ENCODE peak calls at places on chromosomes 13 and 19, in six cellular contexts. One of them, this sample, is unnamed.

GRCh38 chr19:28427256-28428083 is 785.5 kb downstream of the UQCRFS1 start:
- DNase-seq in CD8-positive, alpha-beta memory T cell: no peak
- DNase-seq in heart left ventricle: no peak
- DNase-seq in adrenal gland: no peak
- DNase-seq in tibial nerve: no peak
- DNase-seq in lower lobe of right lung: no peak
- DNase-seq in this sample: peak; percentile 68

GRCh38 chr13:63291701-63292100 is 1876.1 kb upstream of the PCDH20 start:
- DNase-seq in heart left ventricle: no peak
- DNase-seq in lower lobe of right lung: no peak
- DNase-seq in adrenal gland: no peak
- DNase-seq in tibial nerve: no peak
- DNase-seq in CD8-positive, alpha-beta memory T cell: no peak
- DNase-seq in this sample: no peak

GRCh38 chr13:102769679-102770078 is 3.9 kb downstream of the TEX30 start:
- DNase-seq in lower lobe of right lung: no peak
- DNase-seq in tibial nerve: no peak
- DNase-seq in heart left ventricle: no peak
- DNase-seq in adrenal gland: no peak
- DNase-seq in CD8-positive, alpha-beta memory T cell: no peak
- DNase-seq in this sample: no peak

GRCh38 chr13:101845501-101846012 is 393.1 kb downstream of the ITGBL1 start:
- DNase-seq in heart left ventricle: no peak
- DNase-seq in CD8-positive, alpha-beta memory T cell: no peak
- DNase-seq in tibial nerve: no peak
- DNase-seq in adrenal gland: no peak
- DNase-seq in lower lobe of right lung: no peak
- DNase-seq in this sample: no peak

GRCh38 chr13:101465877-101466276 is 13.4 kb downstream of the ITGBL1 start:
- DNase-seq in heart left ventricle: no peak
- DNase-seq in adrenal gland: no peak
- DNase-seq in CD8-positive, alpha-beta memory T cell: no peak
- DNase-seq in tibial nerve: no peak
- DNase-seq in lower lobe of right lung: no peak
- DNase-seq in this sample: peak; percentile 27

GRCh38 chr19:34475975-34476594 is 5.5 kb upstream of the WTIP start:
- DNase-seq in tibial nerve: no peak
- DNase-seq in heart left ventricle: no peak
- DNase-seq in adrenal gland: no peak
- DNase-seq in lower lobe of right lung: no peak
- DNase-seq in CD8-positive, alpha-beta memory T cell: no peak
- DNase-seq in this sample: no peak

GRCh38 chr19:15231256-15231655 is 992 bp downstream of the EPHX3 start:
- DNase-seq in heart left ventricle: no peak
- DNase-seq in CD8-positive, alpha-beta memory T cell: no peak
- DNase-seq in lower lobe of right lung: no peak
- DNase-seq in tibial nerve: no peak
- DNase-seq in adrenal gland: no peak
- DNase-seq in this sample: no peak

GRCh38 chr19:49689133-49690072 is at the start of gene ADM5:
- DNase-seq in tibial nerve: no peak
- DNase-seq in CD8-positive, alpha-beta memory T cell: no peak
- DNase-seq in adrenal gland: peak; percentile 72
- DNase-seq in lower lobe of right lung: peak; percentile 69
- DNase-seq in heart left ventricle: no peak
- DNase-seq in this sample: no peak

GRCh38 chr13:112903071-112903577 is 65.9 kb upstream of the MCF2L start:
- DNase-seq in lower lobe of right lung: no peak
- DNase-seq in heart left ventricle: no peak
- DNase-seq in CD8-positive, alpha-beta memory T cell: no peak
- DNase-seq in adrenal gland: no peak
- DNase-seq in tibial nerve: no peak
- DNase-seq in this sample: no peak

GRCh38 chr13:109208522-109208921 is 577.9 kb downstream of the IRS2 start:
- DNase-seq in adrenal gland: no peak
- DNase-seq in heart left ventricle: no peak
- DNase-seq in tibial nerve: no peak
- DNase-seq in CD8-positive, alpha-beta memory T cell: no peak
- DNase-seq in lower lobe of right lung: no peak
- DNase-seq in this sample: no peak

GRCh38 chr13:49356224-49356623 is 87.6 kb downstream of the CAB39L start:
- DNase-seq in heart left ventricle: no peak
- DNase-seq in CD8-positive, alpha-beta memory T cell: no peak
- DNase-seq in adrenal gland: no peak
- DNase-seq in lower lobe of right lung: no peak
- DNase-seq in tibial nerve: no peak
- DNase-seq in this sample: no peak

GRCh38 chr13:83819611-83820010 is 62.7 kb downstream of the SLITRK1 start:
- DNase-seq in adrenal gland: no peak
- DNase-seq in tibial nerve: no peak
- DNase-seq in lower lobe of right lung: no peak
- DNase-seq in CD8-positive, alpha-beta memory T cell: no peak
- DNase-seq in heart left ventricle: no peak
- DNase-seq in this sample: no peak

GRCh38 chr19:10760268-10760944 is 42.5 kb downstream of the DNM2 start:
- DNase-seq in heart left ventricle: no peak
- DNase-seq in lower lobe of right lung: no peak
- DNase-seq in CD8-positive, alpha-beta memory T cell: peak; percentile 32
- DNase-seq in tibial nerve: no peak
- DNase-seq in adrenal gland: no peak
- DNase-seq in this sample: peak; percentile 56

GRCh38 chr13:110759710-110760109 is 46.2 kb downstream of the ING1 start:
- DNase-seq in heart left ventricle: no peak
- DNase-seq in tibial nerve: no peak
- DNase-seq in CD8-positive, alpha-beta memory T cell: no peak
- DNase-seq in lower lobe of right lung: no peak
- DNase-seq in adrenal gland: no peak
- DNase-seq in this sample: no peak

GRCh38 chr19:19113040-19113541 is 25.2 kb downstream of the TMEM161A start:
- DNase-seq in heart left ventricle: no peak
- DNase-seq in CD8-positive, alpha-beta memory T cell: no peak
- DNase-seq in tibial nerve: no peak
- DNase-seq in adrenal gland: no peak
- DNase-seq in lower lobe of right lung: no peak
- DNase-seq in this sample: no peak

GRCh38 chr19:29665826-29666633 is 769 bp downstream of the PLEKHF1 start:
- DNase-seq in tibial nerve: no peak
- DNase-seq in CD8-positive, alpha-beta memory T cell: no peak
- DNase-seq in lower lobe of right lung: peak; percentile 47
- DNase-seq in heart left ventricle: peak; percentile 63
- DNase-seq in adrenal gland: peak; percentile 52
- DNase-seq in this sample: peak; percentile 80

GRCh38 chr19:51002542-51003311 is 1.3 kb upstream of the KLK8 start:
- DNase-seq in CD8-positive, alpha-beta memory T cell: no peak
- DNase-seq in tibial nerve: peak; percentile 22
- DNase-seq in lower lobe of right lung: no peak
- DNase-seq in heart left ventricle: no peak
- DNase-seq in adrenal gland: no peak
- DNase-seq in this sample: peak; percentile 24

GRCh38 chr13:40613192-40613818 is 53.1 kb downstream of the FOXO1 start:
- DNase-seq in heart left ventricle: peak; percentile 46
- DNase-seq in tibial nerve: no peak
- DNase-seq in adrenal gland: no peak
- DNase-seq in CD8-positive, alpha-beta memory T cell: peak; percentile 46
- DNase-seq in lower lobe of right lung: no peak
- DNase-seq in this sample: no peak

DNA sequence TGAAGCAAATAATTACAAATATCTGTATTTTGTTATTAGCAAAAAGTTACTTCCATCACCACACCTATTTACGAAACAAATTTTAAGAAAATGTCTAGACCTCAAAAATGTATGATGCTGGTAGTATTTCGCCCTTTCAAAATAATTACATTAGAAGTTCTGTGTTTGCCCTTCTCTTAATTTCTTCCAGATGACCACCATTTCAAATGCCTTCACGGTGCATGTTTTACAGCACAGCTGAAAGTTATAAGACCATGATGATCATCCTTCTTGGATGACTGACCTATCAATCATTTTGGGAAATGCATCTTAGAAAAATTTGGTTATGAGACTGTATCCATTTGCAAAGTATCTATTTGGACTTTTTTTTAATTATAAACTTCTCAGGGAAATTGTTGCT is 390.8 kb downstream of the SLITRK6 start:
- DNase-seq in CD8-positive, alpha-beta memory T cell: no peak
- DNase-seq in heart left ventricle: no peak
- DNase-seq in adrenal gland: no peak
- DNase-seq in lower lobe of right lung: no peak
- DNase-seq in tibial nerve: no peak
- DNase-seq in this sample: no peak
- H3K4me3 ChIP-seq in CD8-positive, alpha-beta memory T cell: no peak overlapping the region
- H3K4me3 ChIP-seq in heart left ventricle: no peak overlapping the region
- H3K4me3 ChIP-seq in adrenal gland: no peak overlapping the region
- H3K4me3 ChIP-seq in lower lobe of right lung: no peak overlapping the region
- H3K4me3 ChIP-seq in tibial nerve: no peak overlapping the region
- H3K4me3 ChIP-seq in this sample: no peak overlapping the region

GRCh38 chr13:51608857-51609406 is 24.7 kb downstream of the WDFY2 start:
- DNase-seq in tibial nerve: no peak
- DNase-seq in heart left ventricle: no peak
- DNase-seq in CD8-positive, alpha-beta memory T cell: no peak
- DNase-seq in lower lobe of right lung: no peak
- DNase-seq in adrenal gland: no peak
- DNase-seq in this sample: no peak
- H3K36me3 ChIP-seq in tibial nerve: no peaks in the 10 kb centered on the region
- H3K36me3 ChIP-seq in heart left ventricle: no peaks in the 10 kb centered on the region
- H3K36me3 ChIP-seq in CD8-positive, alpha-beta memory T cell: no peaks in the 10 kb centered on the region
- H3K36me3 ChIP-seq in lower lobe of right lung: no peaks in the 10 kb centered on the region
- H3K36me3 ChIP-seq in adrenal gland: no peaks in the 10 kb centered on the region
- H3K36me3 ChIP-seq in this sample: no peaks in the 10 kb centered on the region

DNA sequence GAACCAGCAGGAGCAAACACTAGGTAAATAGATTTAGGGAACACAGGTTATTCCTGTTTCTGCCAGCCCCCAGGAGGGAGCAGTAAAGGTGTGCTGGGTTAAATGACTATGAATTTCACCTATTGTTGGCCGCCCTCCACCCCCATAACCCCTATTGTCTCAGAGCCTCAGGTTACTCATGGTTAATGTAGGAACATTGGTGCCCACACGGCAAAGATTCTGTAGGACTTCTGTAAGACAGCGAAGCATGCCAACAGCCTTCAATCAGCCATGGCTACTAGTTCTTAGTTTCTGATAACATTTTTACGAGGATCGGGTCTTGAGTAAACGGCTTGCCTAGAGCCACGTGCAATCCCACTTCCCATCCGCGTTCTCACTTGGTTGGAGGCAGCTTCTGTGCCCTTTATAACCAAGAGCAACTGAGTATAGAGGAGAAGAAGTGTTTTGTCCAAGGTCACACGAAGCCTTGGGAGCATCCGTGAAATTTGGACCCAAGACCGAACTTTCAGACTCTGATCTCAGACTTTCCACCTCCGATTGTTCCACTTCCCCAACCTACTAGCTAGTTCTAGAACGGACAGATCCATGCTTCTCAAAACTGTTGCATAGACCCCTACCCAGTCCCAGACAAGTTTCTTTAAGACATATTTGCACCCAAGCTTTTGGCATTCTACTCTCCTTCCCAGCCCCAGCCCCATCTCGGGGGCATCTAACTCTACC is 5.1 kb upstream of the CACNG8 start:
- DNase-seq in adrenal gland: no peak
- DNase-seq in lower lobe of right lung: no peak
- DNase-seq in heart left ventricle: no peak
- DNase-seq in tibial nerve: no peak
- DNase-seq in CD8-positive, alpha-beta memory T cell: no peak
- DNase-seq in this sample: no peak
- H3K4me3 ChIP-seq in adrenal gland: no peak overlapping the region
- H3K4me3 ChIP-seq in lower lobe of right lung: no peak overlapping the region
- H3K4me3 ChIP-seq in heart left ventricle: no peak overlapping the region
- H3K4me3 ChIP-seq in tibial nerve: no peak overlapping the region
- H3K4me3 ChIP-seq in CD8-positive, alpha-beta memory T cell: no peak overlapping the region
- H3K4me3 ChIP-seq in this sample: no peak overlapping the region

GRCh38 chr13:99351772-99352171 is 44.6 kb upstream of the GPR183 start:
- DNase-seq in adrenal gland: no peak
- DNase-seq in heart left ventricle: no peak
- DNase-seq in lower lobe of right lung: no peak
- DNase-seq in tibial nerve: no peak
- DNase-seq in CD8-positive, alpha-beta memory T cell: no peak
- DNase-seq in this sample: no peak

GRCh38 chr13:99354371-99354951 is 47.3 kb upstream of the GPR183 start:
- DNase-seq in adrenal gland: no peak
- DNase-seq in heart left ventricle: no peak
- DNase-seq in tibial nerve: no peak
- DNase-seq in lower lobe of right lung: no peak
- DNase-seq in CD8-positive, alpha-beta memory T cell: no peak
- DNase-seq in this sample: no peak

GRCh38 chr13:99352351-99353271 is 45.4 kb upstream of the GPR183 start:
- DNase-seq in adrenal gland: no peak
- DNase-seq in tibial nerve: no peak
- DNase-seq in heart left ventricle: no peak
- DNase-seq in lower lobe of right lung: no peak
- DNase-seq in CD8-positive, alpha-beta memory T cell: no peak
- DNase-seq in this sample: no peak

GRCh38 chr13:99355267-99356215 is 48.3 kb upstream of the GPR183 start:
- DNase-seq in CD8-positive, alpha-beta memory T cell: no peak
- DNase-seq in adrenal gland: no peak
- DNase-seq in lower lobe of right lung: no peak
- DNase-seq in heart left ventricle: no peak
- DNase-seq in tibial nerve: no peak
- DNase-seq in this sample: no peak

GRCh38 chr13:99353836-99354235 is 46.6 kb upstream of the GPR183 start:
- DNase-seq in heart left ventricle: no peak
- DNase-seq in adrenal gland: no peak
- DNase-seq in tibial nerve: no peak
- DNase-seq in lower lobe of right lung: no peak
- DNase-seq in CD8-positive, alpha-beta memory T cell: no peak
- DNase-seq in this sample: no peak
- H3K36me3 ChIP-seq in heart left ventricle: peaks cover 28% of the 10 kb centered on the region
- H3K36me3 ChIP-seq in adrenal gland: no peaks in the 10 kb centered on the region
- H3K36me3 ChIP-seq in tibial nerve: peaks cover 26% of the 10 kb centered on the region
- H3K36me3 ChIP-seq in lower lobe of right lung: peaks cover 14% of the 10 kb centered on the region
- H3K36me3 ChIP-seq in CD8-positive, alpha-beta memory T cell: no peaks in the 10 kb centered on the region
- H3K36me3 ChIP-seq in this sample: peaks cover 2% of the 10 kb centered on the region

GRCh38 chr13:45413826-45414312 is 4.3 kb downstream of the SLC25A30 start:
- DNase-seq in tibial nerve: no peak
- DNase-seq in heart left ventricle: no peak
- DNase-seq in lower lobe of right lung: no peak
- DNase-seq in CD8-positive, alpha-beta memory T cell: no peak
- DNase-seq in adrenal gland: no peak
- DNase-seq in this sample: no peak
- H3K4me3 ChIP-seq in tibial nerve: no peak overlapping the region
- H3K4me3 ChIP-seq in heart left ventricle: peak overlapping the region; percentile 95
- H3K4me3 ChIP-seq in lower lobe of right lung: peak overlapping the region; percentile 36
- H3K4me3 ChIP-seq in CD8-positive, alpha-beta memory T cell: no peak overlapping the region
- H3K4me3 ChIP-seq in adrenal gland: no peak overlapping the region
- H3K4me3 ChIP-seq in this sample: no peak overlapping the region

This sample was measured in MG63.